ENCODE peak calls at places on chromosomes 7 and 10, in nine cellular contexts. P is activated effector memory CD4-positive, alpha-beta T cell treated with anti-CD3 and anti-CD28 coated beads, Interleukin-2, amount 50 U/mL, for 16 hours; N is effector memory CD4-positive, alpha-beta T cell; J is ureter; F is natural killer cell; T is substantia nigra; I is endothelial cell; K is NCI-H1436; S is bronchial epithelial cell. Y is an unnamed sample.

GRCh38 chr10:3477683-3478082 is 305.1 kb upstream of the PITRM1 start:
- DNase-seq in P (no peak), N (no peak), J (no peak), F (no peak), T (no peak), I (no peak), K (no peak), S (peak; percentile 98), Y (no peak)

GRCh38 chr7:30421647-30422196 is 56.9 kb downstream of the NOD1 start:
- DNase-seq in P (no peak), N (no peak), J (no peak), F (no peak), T (no peak), I (no peak), K (no peak), S (no peak), Y (no peak)

GRCh38 chr10:132540456-132540855 is 2.9 kb downstream of the INPP5A start:
- DNase-seq in P (peak; percentile 58), N (no peak), J (no peak), F (no peak), T (no peak), I (no peak), K (no peak), S (peak; percentile 22), Y (peak; percentile 68)

GRCh38 chr7:33774762-33775523 is 130.4 kb upstream of the BMPER start:
- DNase-seq in P (no peak), N (no peak), J (peak; percentile 44), F (no peak), T (no peak), I (no peak), K (no peak), S (peak; percentile 92), Y (no peak)

GRCh38 chr7:19107142-19107391 is 10.4 kb downstream of the TWIST1 start:
- DNase-seq in P (no peak), N (no peak), J (no peak), F (no peak), T (no peak), I (no peak), K (no peak), S (no peak), Y (no peak)

GRCh38 chr7:151059362-151060112 is at the start of gene SLC4A2:
- DNase-seq in P (peak; percentile 91), N (peak; percentile 32), J (peak; percentile 84), F (peak; percentile 76), T (peak; percentile 82), I (peak; percentile 65), K (peak; percentile 56), S (no peak), Y (no peak)

GRCh38 chr10:21424511-21424910 is 101.0 kb downstream of the SKIDA1 start:
- DNase-seq in P (no peak), N (no peak), J (no peak), F (no peak), T (no peak), I (no peak), K (no peak), S (no peak), Y (no peak)

GRCh38 chr10:102419561-102420442 is 834 bp upstream of the FBXL15 start:
- DNase-seq in P (peak; percentile 91), N (peak; percentile 38), J (no peak), F (peak; percentile 72), T (peak; percentile 69), I (peak; percentile 77), K (peak; percentile 84), S (no peak), Y (no peak)

GRCh38 chr10:7090529-7090928 is 320.3 kb downstream of the SFMBT2 start:
- DNase-seq in P (no peak), N (no peak), J (no peak), F (no peak), T (no peak), I (no peak), K (no peak), S (no peak), Y (no peak)

GRCh38 chr10:30188567-30189253 is 129.3 kb upstream of the JCAD start:
- DNase-seq in P (no peak), N (no peak), J (no peak), F (no peak), T (no peak), I (peak; percentile 15), K (no peak), S (no peak), Y (no peak)

GRCh38 chr10:24947304-24948097 is 4.9 kb downstream of the PRTFDC1 start:
- DNase-seq in P (no peak), N (no peak), J (no peak), F (no peak), T (no peak), I (no peak), K (no peak), S (peak; percentile 30), Y (no peak)

GRCh38 chr10:370222-370825 is 235.1 kb downstream of the ZMYND11 start:
- DNase-seq in P (peak; percentile 53), N (no peak), J (no peak), F (no peak), T (no peak), I (no peak), K (no peak), S (no peak), Y (no peak)

GRCh38 chr7:131786204-131786603 is 229.8 kb upstream of the PODXL start:
- DNase-seq in P (no peak), N (no peak), J (no peak), F (no peak), T (no peak), I (no peak), K (no peak), S (no peak), Y (no peak)

GRCh38 chr10:48235501-48235900 is 39.0 kb downstream of the FRMPD2 start:
- DNase-seq in P (no peak), N (no peak), J (peak; percentile 14), F (no peak), T (no peak), I (no peak), K (no peak), S (no peak), Y (no peak)

GRCh38 chr10:33901166-33901565 is 566.7 kb upstream of the NRP1 start:
- DNase-seq in P (no peak), N (no peak), J (no peak), F (no peak), T (no peak), I (no peak), K (no peak), S (peak; percentile 88), Y (no peak)

GRCh38 chr10:27658788-27659187 is 86.8 kb downstream of the MKX start:
- DNase-seq in P (no peak), N (no peak), J (no peak), F (no peak), T (no peak), I (no peak), K (no peak), S (peak; percentile 76), Y (no peak)

GRCh38 chr10:119521443-119522204 is 20.9 kb downstream of the RGS10 start:
- DNase-seq in P (no peak), N (no peak), J (no peak), F (no peak), T (no peak), I (no peak), K (no peak), S (peak; percentile 84), Y (peak; percentile 10)

GRCh38 chr10:63866075-63866746 is 345.0 kb downstream of the REEP3 start:
- DNase-seq in P (peak; percentile 72), N (no peak), J (peak; percentile 46), F (no peak), T (peak; percentile 9), I (peak; percentile 75), K (peak; percentile 40), S (peak; percentile 61), Y (no peak)

GRCh38 chr7:101108961-101109360 is 17.9 kb upstream of the SERPINE1 start:
- DNase-seq in P (no peak), N (no peak), J (no peak), F (no peak), T (no peak), I (no peak), K (no peak), S (peak; percentile 98), Y (no peak)

Y was measured in chondrocyte.